ENCODE peak calls at places on chromosomes 12 and 14, in six cellular contexts. N is stimulated activated CD4-positive, alpha-beta T cell treated with anti-CD3 and anti-CD28 coated beads, Interleukin-2, amount 100 ng/mL, for 48 hours; B is myocyte; L is sigmoid colon; M is NB4; R is transverse colon. Z is an unnamed sample.

GRCh38 chr14:21095430-21096205 is 2.8 kb downstream of the ZNF219 start:
- DNase-seq in M (no peak), B (peak), N (no peak), R (no peak), L (no peak), Z (no peak)

GRCh38 chr14:100748944-100749343 is 22.3 kb downstream of the DLK1 start:
- DNase-seq in L (peak), N (no peak), B (no peak), M (no peak), R (no peak), Z (no peak)

GRCh38 chr12:20434993-20435392 is 66.7 kb downstream of the PDE3A start:
- DNase-seq in B (no peak), M (no peak), R (no peak), L (no peak), N (no peak), Z (no peak)

GRCh38 chr12:14138495-14138894 is 157.1 kb upstream of the GRIN2B start:
- DNase-seq in R (no peak), M (no peak), L (no peak), N (no peak), B (no peak), Z (no peak)

GRCh38 chr14:99175331-99176155 is 96.5 kb downstream of the BCL11B start:
- DNase-seq in R (no peak), B (no peak), L (peak), M (no peak), N (no peak), Z (peak)

GRCh38 chr12:124804011-124804621 is 59.5 kb downstream of the SCARB1 start:
- DNase-seq in N (no peak), M (peak), B (no peak), L (peak), R (no peak), Z (no peak)

GRCh38 chr14:62002636-62003035 is 240.4 kb downstream of the SNAPC1 start:
- DNase-seq in R (no peak), B (no peak), L (no peak), M (no peak), N (peak), Z (no peak)

GRCh38 chr12:124713041-124713435 is 145.6 kb upstream of the NCOR2 start:
- DNase-seq in L (peak), R (peak), N (no peak), M (peak), B (no peak), Z (no peak)

GRCh38 chr14:23067847-23068791 is 10.8 kb upstream of the CDH24 start:
- DNase-seq in N (no peak), L (no peak), R (no peak), B (no peak), M (no peak), Z (peak)

GRCh38 chr12:132275631-132276030 is 53.8 kb downstream of the GALNT9 start:
- DNase-seq in B (no peak), N (no peak), L (no peak), R (no peak), M (no peak), Z (no peak)

GRCh38 chr12:69991683-69992297 is 166.8 kb downstream of the MYRFL start:
- DNase-seq in M (no peak), N (no peak), B (peak), L (no peak), R (no peak), Z (no peak)

GRCh38 chr14:76391981-76392690 is 16.2 kb downstream of the ESRRB start:
- DNase-seq in L (no peak), R (no peak), B (no peak), M (no peak), N (no peak), Z (no peak)

GRCh38 chr12:122133192-122133950 is 40.6 kb downstream of the IL31 start:
- DNase-seq in B (no peak), N (no peak), L (no peak), R (no peak), M (no peak), Z (no peak)

GRCh38 chr12:125245601-125246345 is 180.5 kb downstream of the AACS start:
- DNase-seq in N (no peak), B (no peak), L (no peak), M (no peak), R (no peak), Z (no peak)

GRCh38 chr12:92424338-92424737 is 278.5 kb upstream of the PLEKHG7 start:
- DNase-seq in B (no peak), N (no peak), R (no peak), M (no peak), L (no peak), Z (no peak)

GRCh38 chr12:116420476-116420875 is 138.7 kb upstream of the MAP1LC3B2 start:
- DNase-seq in B (peak), M (no peak), L (no peak), R (no peak), N (no peak), Z (no peak)

GRCh38 chr12:2414810-2415567 is 362.2 kb downstream of the CACNA1C start:
- DNase-seq in B (no peak), L (peak), N (no peak), M (peak), R (no peak), Z (no peak)

GRCh38 chr12:14395059-14395778 is 29.7 kb downstream of the ATF7IP start:
- DNase-seq in R (no peak), L (no peak), M (peak), N (no peak), B (no peak), Z (no peak)

GRCh38 chr12:115984607-115985006 is 292.9 kb downstream of the MED13L start:
- DNase-seq in B (no peak), L (no peak), N (no peak), R (no peak), M (no peak), Z (no peak)

GRCh38 chr12:10358131-10358530 is 31.7 kb downstream of the KLRK1 start:
- DNase-seq in B (no peak), R (no peak), N (no peak), M (no peak), L (no peak), Z (no peak)

Z was measured in RWPE2.